ENCODE peak calls at places on chromosomes 5 and 9, in six cellular contexts. X is A549, K is transverse colon, Y is stomach, A is HepG2, V is H1. P is an unnamed sample.

GRCh38 chr5:148314187-148314586 is 2.0 kb downstream of the SPINK7 start:
- DNase-seq in X (no peak), K (no peak), Y (no peak), A (no peak), V (no peak), P (no peak)

GRCh38 chr5:154944716-154945115 is 3.8 kb downstream of the MRPL22 start:
- DNase-seq in X (no peak), K (no peak), Y (no peak), A (no peak), V (no peak), P (no peak)

GRCh38 chr9:3880851-3881250 is 355.1 kb upstream of the RFX3 start:
- DNase-seq in X (peak; percentile 17), K (no peak), Y (no peak), A (no peak), V (no peak), P (no peak)

GRCh38 chr5:66498791-66499207 is 97.4 kb upstream of the MAST4 start:
- DNase-seq in X (peak; percentile 11), K (no peak), Y (no peak), A (peak; percentile 6), V (no peak), P (no peak)

GRCh38 chr5:113282470-113282869 is 152.3 kb downstream of the TSSK1B start:
- DNase-seq in X (no peak), K (no peak), Y (no peak), A (no peak), V (no peak), P (no peak)

GRCh38 chr5:1101991-1102713 is 9.7 kb downstream of the SLC12A7 start:
- DNase-seq in X (no peak), K (no peak), Y (no peak), A (no peak), V (no peak), P (no peak)

GRCh38 chr5:56457887-56458451 is 224.8 kb upstream of the ANKRD55 start:
- DNase-seq in X (no peak), K (no peak), Y (no peak), A (no peak), V (no peak), P (no peak)

GRCh38 chr5:74578356-74579044 is 62.0 kb downstream of the ENC1 start:
- DNase-seq in X (no peak), K (no peak), Y (no peak), A (no peak), V (no peak), P (no peak)

GRCh38 chr5:32461441-32462120 is 17.0 kb upstream of the ZFR start:
- DNase-seq in X (no peak), K (no peak), Y (no peak), A (no peak), V (no peak), P (no peak)

GRCh38 chr5:136750507-136750906 is 385.2 kb upstream of the TRPC7 start:
- DNase-seq in X (no peak), K (no peak), Y (no peak), A (no peak), V (no peak), P (peak; percentile 60)

GRCh38 chr5:83957188-83957587 is 236.5 kb upstream of the HAPLN1 start:
- DNase-seq in X (no peak), K (no peak), Y (no peak), A (no peak), V (no peak), P (no peak)

GRCh38 chr5:73306741-73307275 is 133.8 kb downstream of the TMEM174 start:
- DNase-seq in X (no peak), K (no peak), Y (no peak), A (no peak), V (no peak), P (no peak)

GRCh38 chr5:64462391-64462790 is 43.4 kb upstream of the RGS7BP start:
- DNase-seq in X (no peak), K (no peak), Y (no peak), A (no peak), V (no peak), P (no peak)

GRCh38 chr5:170211575-170212334 is 21.0 kb upstream of the C5orf58 start:
- DNase-seq in X (peak; percentile 19), K (no peak), Y (no peak), A (no peak), V (no peak), P (no peak)

GRCh38 chr5:43242196-43242595 is 50.2 kb downstream of the NIM1K start:
- DNase-seq in X (no peak), K (no peak), Y (no peak), A (no peak), V (no peak), P (no peak)

DNA sequence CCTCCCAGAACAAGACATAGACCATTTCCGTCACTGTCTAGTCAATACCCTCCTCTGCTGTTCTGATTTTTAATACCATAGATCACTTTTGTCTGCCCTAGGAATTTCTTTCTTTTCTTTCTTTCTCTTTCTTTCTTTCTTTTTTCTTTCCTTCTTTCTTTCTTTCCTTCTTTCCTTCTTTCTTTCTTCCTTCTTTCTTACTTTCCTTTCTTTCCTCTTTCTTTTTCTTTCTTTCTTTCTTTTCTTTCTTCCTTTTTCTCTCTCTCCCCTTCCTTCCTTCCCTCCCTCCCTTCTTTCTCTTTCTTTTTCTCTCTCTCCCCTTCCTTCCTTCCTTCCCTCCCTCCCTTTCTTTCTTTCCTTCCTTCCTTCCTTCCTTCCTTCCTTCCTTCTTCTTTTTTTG is 49.0 kb upstream of the RAPGEF1 start:
- DNase-seq in X (no peak), K (no peak), Y (no peak), A (no peak), V (no peak), P (no peak)
- H3K4me1 ChIP-seq in X (no peaks in the 10 kb centered on the region), K (no peaks in the 10 kb centered on the region), Y (no peaks in the 10 kb centered on the region), A (no peaks in the 10 kb centered on the region), V (no peaks in the 10 kb centered on the region), P (no peaks in the 10 kb centered on the region)

GRCh38 chr9:97527626-97528528 is 26.4 kb downstream of the TMOD1 start:
- DNase-seq in X (no peak), K (no peak), Y (no peak), A (no peak), V (no peak), P (no peak)

GRCh38 chr9:97528529-97529230 is 27.2 kb downstream of the TMOD1 start:
- DNase-seq in X (no peak), K (no peak), Y (no peak), A (no peak), V (peak; percentile 47), P (no peak)

GRCh38 chr9:97526895-97527575 is 25.6 kb downstream of the TMOD1 start:
- DNase-seq in X (no peak), K (no peak), Y (no peak), A (no peak), V (no peak), P (no peak)

GRCh38 chr9:97531750-97532383 is 30.4 kb downstream of the TMOD1 start:
- DNase-seq in X (no peak), K (no peak), Y (no peak), A (no peak), V (no peak), P (no peak)

GRCh38 chr9:97529363-97530076 is 28.1 kb downstream of the TMOD1 start:
- DNase-seq in X (peak; percentile 73), K (no peak), Y (no peak), A (no peak), V (no peak), P (no peak)
- TF ChIP-seq EP300 in X (no peak), K (no peak), Y (no peak), A (no peak), V (no peak), P (peak; percentile 66)

GRCh38 chr9:71733176-71733575 is 35.1 kb downstream of the CEMIP2 start:
- DNase-seq in X (no peak), K (no peak), Y (no peak), A (no peak), V (no peak), P (no peak)

GRCh38 chr9:71725590-71726338 is 42.5 kb downstream of the CEMIP2 start:
- DNase-seq in X (peak; percentile 93), K (no peak), Y (no peak), A (peak; percentile 95), V (no peak), P (no peak)

GRCh38 chr9:71734953-71735352 is 33.4 kb downstream of the CEMIP2 start:
- DNase-seq in X (no peak), K (no peak), Y (no peak), A (no peak), V (no peak), P (no peak)

GRCh38 chr9:71726723-71727122 is 41.6 kb downstream of the CEMIP2 start:
- DNase-seq in X (no peak), K (no peak), Y (no peak), A (no peak), V (no peak), P (no peak)

GRCh38 chr9:71729816-71730526 is 38.3 kb downstream of the CEMIP2 start:
- DNase-seq in X (no peak), K (no peak), Y (no peak), A (no peak), V (no peak), P (no peak)
- TF ChIP-seq POLR2A in X (no peak), K (no peak), Y (no peak), A (no peak), V (no peak), P (no peak)

GRCh38 chr5:157478726-157479125 is 18.7 kb downstream of the NIPAL4 start:
- DNase-seq in X (no peak), K (no peak), Y (no peak), A (no peak), V (no peak), P (no peak)

GRCh38 chr5:157479166-157479565 is 19.2 kb downstream of the NIPAL4 start:
- DNase-seq in X (no peak), K (no peak), Y (no peak), A (no peak), V (no peak), P (no peak)

GRCh38 chr5:157477814-157478494 is 17.9 kb downstream of the NIPAL4 start:
- DNase-seq in X (no peak), K (no peak), Y (no peak), A (peak; percentile 75), V (no peak), P (no peak)

GRCh38 chr5:157475432-157475831 is 15.4 kb downstream of the NIPAL4 start:
- DNase-seq in X (no peak), K (no peak), Y (no peak), A (no peak), V (no peak), P (no peak)

DNA sequence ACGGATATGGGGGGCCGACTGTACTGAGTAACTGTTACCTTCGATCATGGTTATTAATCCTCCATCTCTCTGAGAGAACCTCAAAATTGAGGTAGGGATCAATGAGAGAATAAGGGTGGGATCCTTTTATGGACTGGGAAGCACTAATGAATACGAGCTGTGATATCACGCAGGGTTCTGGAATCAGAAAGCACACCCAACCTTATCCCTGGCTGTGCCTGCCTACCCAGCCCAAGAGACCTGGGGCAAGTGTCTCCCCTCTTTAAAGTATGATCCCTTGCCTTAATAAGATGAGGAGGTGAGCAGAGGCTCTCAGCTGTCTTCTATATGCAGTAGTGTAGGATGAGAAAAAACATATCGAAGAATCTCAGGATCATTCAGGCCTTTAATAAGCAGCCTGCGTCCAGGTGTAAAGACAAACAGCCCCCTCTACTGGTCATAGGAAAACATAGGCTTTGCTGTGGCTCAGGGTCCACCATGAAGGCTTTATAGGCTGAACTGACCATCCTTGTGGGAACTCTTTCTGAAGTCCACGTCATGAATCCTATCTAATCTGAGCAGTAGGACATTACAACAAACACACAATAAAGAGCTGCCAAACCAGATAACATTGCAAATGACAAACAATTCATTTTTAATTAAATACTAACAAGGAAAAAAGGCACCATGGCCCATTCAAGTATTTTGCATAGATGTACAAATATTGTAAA is 16.8 kb downstream of the NIPAL4 start:
- DNase-seq in X (peak; percentile 78), K (no peak), Y (peak; percentile 43), A (peak; percentile 75), V (no peak), P (no peak)
- H3K4me1 ChIP-seq in X (peaks cover 22% of the 10 kb centered on the region), K (peaks cover 20% of the 10 kb centered on the region), Y (peaks cover 49% of the 10 kb centered on the region), A (peaks cover 49% of the 10 kb centered on the region), V (peaks cover 2% of the 10 kb centered on the region), P (peaks cover 10% of the 10 kb centered on the region)